ENCODE peak calls at places on chromosomes 7 and 10, in ten cellular contexts. One of them, this sample, is unnamed.

GRCh38 chr7:43014374-43014773 is 82.2 kb downstream of the MRPL32 start:
- DNase-seq in progenitor cell of endocrine pancreas: no peak
- DNase-seq in GM13977: no peak
- DNase-seq in AG08395: no peak
- DNase-seq in BJ: no peak
- DNase-seq in activated naive CD4-positive, alpha-beta T cell treated with anti-CD3 and anti-CD28 coated beads for 36 hours: no peak
- DNase-seq in left lobe of liver: no peak
- DNase-seq in stimulated activated CD4-positive, alpha-beta T cell treated with anti-CD3 and anti-CD28 coated beads, Interleukin-4, amount 100 ng/mL, for 1 hour: no peak
- DNase-seq in ACHN: no peak
- DNase-seq in stimulated activated CD8-positive, alpha-beta memory T cell treated with anti-CD3 and anti-CD28 coated beads, Interleukin-15, amount 100 ng/mL, for 24 hours: no peak
- DNase-seq in this sample: no peak

GRCh38 chr7:10708447-10708846 is 265.2 kb upstream of the PHF14 start:
- DNase-seq in activated naive CD4-positive, alpha-beta T cell treated with anti-CD3 and anti-CD28 coated beads for 36 hours: no peak
- DNase-seq in left lobe of liver: peak
- DNase-seq in progenitor cell of endocrine pancreas: no peak
- DNase-seq in stimulated activated CD8-positive, alpha-beta memory T cell treated with anti-CD3 and anti-CD28 coated beads, Interleukin-15, amount 100 ng/mL, for 24 hours: no peak
- DNase-seq in GM13977: no peak
- DNase-seq in AG08395: no peak
- DNase-seq in ACHN: peak
- DNase-seq in stimulated activated CD4-positive, alpha-beta T cell treated with anti-CD3 and anti-CD28 coated beads, Interleukin-4, amount 100 ng/mL, for 1 hour: no peak
- DNase-seq in BJ: no peak
- DNase-seq in this sample: no peak

GRCh38 chr10:3924344-3924743 is 139.3 kb upstream of the KLF6 start:
- DNase-seq in left lobe of liver: no peak
- DNase-seq in BJ: peak
- DNase-seq in AG08395: peak
- DNase-seq in GM13977: no peak
- DNase-seq in progenitor cell of endocrine pancreas: no peak
- DNase-seq in stimulated activated CD4-positive, alpha-beta T cell treated with anti-CD3 and anti-CD28 coated beads, Interleukin-4, amount 100 ng/mL, for 1 hour: no peak
- DNase-seq in activated naive CD4-positive, alpha-beta T cell treated with anti-CD3 and anti-CD28 coated beads for 36 hours: no peak
- DNase-seq in stimulated activated CD8-positive, alpha-beta memory T cell treated with anti-CD3 and anti-CD28 coated beads, Interleukin-15, amount 100 ng/mL, for 24 hours: no peak
- DNase-seq in ACHN: no peak
- DNase-seq in this sample: no peak

GRCh38 chr7:52233248-52233647 is 802.2 kb upstream of the POM121L12 start:
- DNase-seq in stimulated activated CD8-positive, alpha-beta memory T cell treated with anti-CD3 and anti-CD28 coated beads, Interleukin-15, amount 100 ng/mL, for 24 hours: no peak
- DNase-seq in stimulated activated CD4-positive, alpha-beta T cell treated with anti-CD3 and anti-CD28 coated beads, Interleukin-4, amount 100 ng/mL, for 1 hour: no peak
- DNase-seq in ACHN: no peak
- DNase-seq in activated naive CD4-positive, alpha-beta T cell treated with anti-CD3 and anti-CD28 coated beads for 36 hours: no peak
- DNase-seq in BJ: no peak
- DNase-seq in GM13977: no peak
- DNase-seq in left lobe of liver: no peak
- DNase-seq in AG08395: no peak
- DNase-seq in progenitor cell of endocrine pancreas: no peak
- DNase-seq in this sample: no peak

GRCh38 chr10:132273966-132274365 is 33.8 kb downstream of the STK32C start:
- DNase-seq in activated naive CD4-positive, alpha-beta T cell treated with anti-CD3 and anti-CD28 coated beads for 36 hours: no peak
- DNase-seq in GM13977: no peak
- DNase-seq in progenitor cell of endocrine pancreas: no peak
- DNase-seq in ACHN: no peak
- DNase-seq in stimulated activated CD4-positive, alpha-beta T cell treated with anti-CD3 and anti-CD28 coated beads, Interleukin-4, amount 100 ng/mL, for 1 hour: no peak
- DNase-seq in stimulated activated CD8-positive, alpha-beta memory T cell treated with anti-CD3 and anti-CD28 coated beads, Interleukin-15, amount 100 ng/mL, for 24 hours: no peak
- DNase-seq in left lobe of liver: no peak
- DNase-seq in AG08395: no peak
- DNase-seq in BJ: no peak
- DNase-seq in this sample: no peak

GRCh38 chr7:132077986-132078385 is 498.3 kb downstream of the PLXNA4 start:
- DNase-seq in progenitor cell of endocrine pancreas: no peak
- DNase-seq in GM13977: no peak
- DNase-seq in activated naive CD4-positive, alpha-beta T cell treated with anti-CD3 and anti-CD28 coated beads for 36 hours: no peak
- DNase-seq in AG08395: no peak
- DNase-seq in ACHN: no peak
- DNase-seq in stimulated activated CD8-positive, alpha-beta memory T cell treated with anti-CD3 and anti-CD28 coated beads, Interleukin-15, amount 100 ng/mL, for 24 hours: no peak
- DNase-seq in stimulated activated CD4-positive, alpha-beta T cell treated with anti-CD3 and anti-CD28 coated beads, Interleukin-4, amount 100 ng/mL, for 1 hour: no peak
- DNase-seq in BJ: no peak
- DNase-seq in left lobe of liver: no peak
- DNase-seq in this sample: no peak

GRCh38 chr7:2403718-2404648 is 572 bp downstream of the CHST12 start:
- DNase-seq in stimulated activated CD4-positive, alpha-beta T cell treated with anti-CD3 and anti-CD28 coated beads, Interleukin-4, amount 100 ng/mL, for 1 hour: peak
- DNase-seq in progenitor cell of endocrine pancreas: peak
- DNase-seq in stimulated activated CD8-positive, alpha-beta memory T cell treated with anti-CD3 and anti-CD28 coated beads, Interleukin-15, amount 100 ng/mL, for 24 hours: no peak
- DNase-seq in activated naive CD4-positive, alpha-beta T cell treated with anti-CD3 and anti-CD28 coated beads for 36 hours: no peak
- DNase-seq in BJ: no peak
- DNase-seq in left lobe of liver: peak
- DNase-seq in ACHN: peak
- DNase-seq in AG08395: peak
- DNase-seq in GM13977: no peak
- DNase-seq in this sample: no peak

GRCh38 chr10:70052462-70053211 is at the start of gene MACROH2A2:
- DNase-seq in stimulated activated CD8-positive, alpha-beta memory T cell treated with anti-CD3 and anti-CD28 coated beads, Interleukin-15, amount 100 ng/mL, for 24 hours: no peak
- DNase-seq in activated naive CD4-positive, alpha-beta T cell treated with anti-CD3 and anti-CD28 coated beads for 36 hours: peak
- DNase-seq in GM13977: peak
- DNase-seq in stimulated activated CD4-positive, alpha-beta T cell treated with anti-CD3 and anti-CD28 coated beads, Interleukin-4, amount 100 ng/mL, for 1 hour: no peak
- DNase-seq in progenitor cell of endocrine pancreas: peak
- DNase-seq in AG08395: peak
- DNase-seq in left lobe of liver: peak
- DNase-seq in BJ: peak
- DNase-seq in ACHN: peak
- DNase-seq in this sample: no peak